ENCODE peak calls at places on chromosomes 5 and 9, in six cellular contexts. X, S, F, B, O and T are unnamed samples.

GRCh38 chr9:79461735-79462134 is 110.0 kb upstream of the TLE4 start:
- DNase-seq in B (no peak), X (no peak), S (no peak), O (no peak), F (no peak), T (no peak)

GRCh38 chr5:23411200-23411599 is 96.2 kb upstream of the PRDM9 start:
- DNase-seq in B (no peak), O (no peak), S (no peak), X (no peak), F (no peak), T (no peak)

GRCh38 chr5:134975078-134975715 is 7.5 kb downstream of the CATSPER3 start:
- DNase-seq in B (no peak), F (no peak), X (no peak), S (no peak), O (no peak), T (no peak)

GRCh38 chr5:61029456-61030162 is 84.6 kb downstream of the NDUFAF2 start:
- DNase-seq in X (no peak), B (no peak), O (no peak), S (no peak), F (no peak), T (no peak)

GRCh38 chr5:72630056-72630455 is 122.8 kb upstream of the ZNF366 start:
- DNase-seq in S (no peak), X (no peak), F (no peak), B (no peak), O (no peak), T (no peak)

GRCh38 chr5:38905516-38905915 is 59.7 kb downstream of the OSMR start:
- DNase-seq in O (no peak), F (no peak), S (no peak), B (no peak), X (no peak), T (no peak)

GRCh38 chr5:39215857-39216256 is 3.5 kb downstream of the FYB1 start:
- DNase-seq in O (no peak), B (no peak), F (no peak), S (no peak), X (no peak), T (no peak)

GRCh38 chr9:29514862-29515261 is 1941.6 kb upstream of the C9orf72 start:
- DNase-seq in S (no peak), B (no peak), X (no peak), O (no peak), F (no peak), T (no peak)

GRCh38 chr5:127907907-127908306 is 175.7 kb upstream of the SLC12A2 start:
- DNase-seq in B (no peak), X (no peak), S (no peak), O (no peak), F (no peak), T (no peak)

GRCh38 chr5:120738568-120738967 is 274.5 kb downstream of the PRR16 start:
- DNase-seq in F (no peak), B (no peak), X (no peak), O (no peak), S (no peak), T (no peak)

GRCh38 chr5:83846601-83847000 is 125.9 kb upstream of the HAPLN1 start:
- DNase-seq in X (no peak), F (no peak), O (no peak), S (no peak), B (no peak), T (no peak)

GRCh38 chr5:35009059-35009458 is 38.7 kb downstream of the AGXT2 start:
- DNase-seq in O (no peak), F (no peak), B (no peak), X (no peak), S (no peak), T (no peak)

GRCh38 chr9:93058357-93059096 is at the start of gene SUSD3:
- DNase-seq in S (peak), B (peak), F (peak), O (peak), X (no peak), T (peak)

GRCh38 chr9:136239963-136240330 is 5.7 kb downstream of the QSOX2 start:
- DNase-seq in X (no peak), O (no peak), F (no peak), S (no peak), B (no peak), T (no peak)

GRCh38 chr5:54785729-54786548 is 199.5 kb downstream of the ESM1 start:
- DNase-seq in F (no peak), B (no peak), S (peak), O (no peak), X (no peak), T (no peak)